ENCODE peak calls at places on chromosomes 5 and 9, in seven cellular contexts. Q is aorta, F is thoracic aorta, L is right lobe of liver, S is neuronal stem cell, D is transverse colon, I is kidney. Z is an unnamed sample.
A peak's percentile ranks its signal among the peaks of the same experiment; 100 is the strongest.

GRCh38 chr5:98796197-98796972 is 22.9 kb downstream of the RGMB start:
- DNase-seq in Q (no peak), F (no peak), L (no peak), S (peak; percentile 63), D (peak; percentile 55), I (no peak), Z (no peak)

GRCh38 chr5:14168139-14168792 is 25.1 kb downstream of the TRIO start:
- DNase-seq in Q (no peak), F (no peak), L (no peak), S (no peak), D (no peak), I (no peak), Z (no peak)

GRCh38 chr9:98438701-98439100 is 183.3 kb upstream of the TBC1D2 start:
- DNase-seq in Q (no peak), F (no peak), L (no peak), S (no peak), D (no peak), I (no peak), Z (no peak)

GRCh38 chr9:70761139-70761538 is 346.7 kb upstream of the KLF9 start:
- DNase-seq in Q (no peak), F (no peak), L (no peak), S (no peak), D (no peak), I (no peak), Z (no peak)

GRCh38 chr5:31717586-31717985 is 78.7 kb downstream of the PDZD2 start:
- DNase-seq in Q (no peak), F (no peak), L (no peak), S (no peak), D (no peak), I (no peak), Z (no peak)

GRCh38 chr9:117434568-117434967 is 19.7 kb upstream of the ASTN2 start:
- DNase-seq in Q (no peak), F (no peak), L (no peak), S (no peak), D (no peak), I (no peak), Z (no peak)

GRCh38 chr9:87324613-87325194 is 173.0 kb upstream of the DAPK1 start:
- DNase-seq in Q (no peak), F (no peak), L (no peak), S (peak; percentile 61), D (no peak), I (no peak), Z (no peak)

GRCh38 chr9:38062106-38062497 is 6.9 kb downstream of the SHB start:
- DNase-seq in Q (no peak), F (no peak), L (no peak), S (no peak), D (no peak), I (no peak), Z (no peak)

GRCh38 chr5:175131432-175131831 is 312.6 kb downstream of the DRD1 start:
- DNase-seq in Q (no peak), F (no peak), L (no peak), S (no peak), D (no peak), I (no peak), Z (no peak)

GRCh38 chr9:120901704-120902103 is 24.7 kb upstream of the PHF19 start:
- DNase-seq in Q (no peak), F (no peak), L (no peak), S (no peak), D (no peak), I (no peak), Z (no peak)

GRCh38 chr5:93705896-93706295 is 35.5 kb downstream of the POU5F2 start:
- DNase-seq in Q (no peak), F (no peak), L (no peak), S (no peak), D (no peak), I (no peak), Z (no peak)

GRCh38 chr5:154084255-154084654 is 45.5 kb downstream of the MFAP3 start:
- DNase-seq in Q (no peak), F (no peak), L (no peak), S (no peak), D (no peak), I (no peak), Z (no peak)

GRCh38 chr9:101931756-101932155 is 193.3 kb upstream of the GRIN3A start:
- DNase-seq in Q (no peak), F (no peak), L (no peak), S (no peak), D (no peak), I (no peak), Z (no peak)

GRCh38 chr9:26375448-26375847 is 517.2 kb downstream of the CAAP1 start:
- DNase-seq in Q (no peak), F (no peak), L (no peak), S (no peak), D (no peak), I (no peak), Z (no peak)

GRCh38 chr9:76365028-76365427 is 29.2 kb downstream of the RFK start:
- DNase-seq in Q (no peak), F (no peak), L (no peak), S (peak; percentile 17), D (no peak), I (no peak), Z (no peak)

GRCh38 chr9:88932766-88933165 is 58.5 kb upstream of the S1PR3 start:
- DNase-seq in Q (no peak), F (no peak), L (no peak), S (no peak), D (no peak), I (no peak), Z (no peak)

GRCh38 chr9:22010881-22011625 is 1.9 kb upstream of the CDKN2B start:
- DNase-seq in Q (peak; percentile 77), F (no peak), L (no peak), S (no peak), D (no peak), I (no peak), Z (no peak)

GRCh38 chr9:529721-530120 is 311.8 kb upstream of the DMRT1 start:
- DNase-seq in Q (no peak), F (no peak), L (no peak), S (no peak), D (no peak), I (no peak), Z (no peak)

GRCh38 chr9:90658181-90658580 is 15.6 kb upstream of the DIRAS2 start:
- DNase-seq in Q (no peak), F (no peak), L (no peak), S (no peak), D (no peak), I (no peak), Z (no peak)

GRCh38 chr9:80605793-80606192 is 1034.0 kb downstream of the TLE4 start:
- DNase-seq in Q (no peak), F (no peak), L (no peak), S (no peak), D (no peak), I (no peak), Z (no peak)

GRCh38 chr5:137492321-137492720 is 6.8 kb downstream of the SPOCK1 start:
- DNase-seq in Q (no peak), F (no peak), L (no peak), S (no peak), D (no peak), I (no peak), Z (no peak)

DNA sequence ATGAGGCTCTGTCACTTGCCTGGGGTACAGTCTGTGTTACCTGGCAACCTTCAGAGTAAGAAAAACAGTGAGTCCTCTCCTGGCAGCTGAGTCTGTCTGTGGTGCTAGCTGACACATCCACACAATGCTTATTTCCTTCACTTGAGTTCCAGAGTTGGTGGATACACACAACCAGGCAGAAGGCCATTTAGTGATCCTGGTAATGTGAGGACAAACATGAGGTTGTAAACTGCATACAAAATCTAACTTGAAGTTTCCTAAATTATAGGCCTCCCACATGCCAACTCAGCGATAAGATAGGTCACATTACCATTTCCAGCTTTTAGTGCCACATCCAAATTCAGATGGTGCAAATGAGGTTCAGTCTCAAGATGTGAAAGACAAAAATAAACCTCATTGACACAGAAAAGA is 125.5 kb downstream of the DCP2 start:
- DNase-seq in Q (no peak), F (no peak), L (no peak), S (no peak), D (no peak), I (no peak), Z (no peak)
- H3K4me1 ChIP-seq in Q (no peaks in the 10 kb centered on the region), F (no peaks in the 10 kb centered on the region), L (peaks cover 4% of the 10 kb centered on the region), S (no peaks in the 10 kb centered on the region), D (no peaks in the 10 kb centered on the region), I (no peaks in the 10 kb centered on the region), Z (no peaks in the 10 kb centered on the region)

DNA sequence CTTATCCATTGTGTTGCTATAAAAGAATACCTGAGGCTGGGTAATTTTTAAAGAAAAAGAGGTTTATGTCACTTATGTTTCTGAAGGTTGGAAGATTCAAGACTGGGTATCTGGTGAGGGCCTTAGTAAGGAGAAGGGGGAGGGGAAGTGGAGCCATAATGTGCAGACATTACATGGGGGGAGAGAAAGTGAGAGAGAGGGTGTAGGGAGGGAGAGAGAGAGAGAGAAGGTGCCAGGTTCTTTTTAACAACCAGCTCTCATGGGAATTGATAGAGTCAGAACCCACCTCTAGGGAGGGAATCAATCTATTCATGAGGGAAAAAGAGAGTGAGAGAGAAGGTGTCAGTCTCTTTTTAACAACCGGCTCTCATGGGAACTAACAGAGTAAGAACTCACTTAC is 29.5 kb downstream of the SPEF2 start:
- DNase-seq in Q (no peak), F (no peak), L (no peak), S (no peak), D (no peak), I (no peak), Z (no peak)
- H3K36me3 ChIP-seq in Q (no peaks in the 10 kb centered on the region), F (peaks cover 1% of the 10 kb centered on the region), L (no peaks in the 10 kb centered on the region), S (no peaks in the 10 kb centered on the region), D (no peaks in the 10 kb centered on the region), I (peaks cover 2% of the 10 kb centered on the region), Z (peaks cover 18% of the 10 kb centered on the region)

DNA sequence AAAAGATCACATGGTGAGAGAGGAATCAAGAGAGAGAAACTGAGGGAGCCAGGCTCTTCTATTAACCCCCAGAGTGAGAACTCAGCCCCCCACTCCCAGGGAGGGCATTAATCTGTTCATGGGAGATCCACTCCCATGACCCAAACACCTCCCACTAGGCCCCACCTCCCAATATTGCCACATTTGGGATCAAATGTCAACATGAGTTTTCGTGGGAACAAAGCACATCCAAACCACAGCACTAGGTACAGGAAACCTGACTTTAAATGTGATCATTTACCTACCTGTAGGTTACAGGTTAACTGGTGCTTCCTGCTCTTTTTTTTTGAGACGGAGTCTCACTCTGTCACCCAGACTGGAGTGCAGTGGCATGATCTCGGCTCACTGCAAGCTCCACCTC is 16.9 kb downstream of the NNT start:
- DNase-seq in Q (no peak), F (no peak), L (peak; percentile 60), S (no peak), D (no peak), I (no peak), Z (no peak)
- H3K27ac ChIP-seq in Q (no peak overlapping the region), F (no peak overlapping the region), L (peak overlapping the region; percentile 91), S (no peak overlapping the region), D (no peak overlapping the region), I (no peak overlapping the region), Z (no peak overlapping the region)

GRCh38 chr9:5512658-5513452 is 2.5 kb downstream of the PDCD1LG2 start:
- DNase-seq in Q (no peak), F (no peak), L (no peak), S (no peak), D (no peak), I (no peak), Z (no peak)

GRCh38 chr9:5514608-5515260 is 4.4 kb downstream of the PDCD1LG2 start:
- DNase-seq in Q (no peak), F (no peak), L (no peak), S (no peak), D (no peak), I (no peak), Z (no peak)

GRCh38 chr9:5513966-5514365 is 3.6 kb downstream of the PDCD1LG2 start:
- DNase-seq in Q (no peak), F (no peak), L (no peak), S (no peak), D (no peak), I (no peak), Z (no peak)

GRCh38 chr9:5516453-5517220 is 6.3 kb downstream of the PDCD1LG2 start:
- DNase-seq in Q (no peak), F (no peak), L (no peak), S (no peak), D (no peak), I (peak; percentile 61), Z (no peak)

GRCh38 chr9:5515261-5515650 is 4.9 kb downstream of the PDCD1LG2 start:
- DNase-seq in Q (no peak), F (no peak), L (no peak), S (no peak), D (no peak), I (no peak), Z (no peak)
- H3K4me1 ChIP-seq in Q (peaks cover 3% of the 10 kb centered on the region), F (peaks cover 42% of the 10 kb centered on the region), L (no peaks in the 10 kb centered on the region), S (no peaks in the 10 kb centered on the region), D (peaks cover 7% of the 10 kb centered on the region), I (no peaks in the 10 kb centered on the region), Z (peaks cover 14% of the 10 kb centered on the region)